ENCODE peak calls at places on chromosome 11, in eight cellular contexts. One of them, this sample, is unnamed.

GRCh38 chr11:80773919-80774318 is 1333.1 kb upstream of the TENM4 start:
- DNase-seq in B cell: no peak
- DNase-seq in GM10248: no peak
- DNase-seq in astrocyte of the cerebellum: no peak
- DNase-seq in AG04450: no peak
- DNase-seq in psoas muscle: no peak
- DNase-seq in AG09319: no peak
- DNase-seq in cardiac fibroblast: no peak
- DNase-seq in this sample: no peak

GRCh38 chr11:33772300-33772699 is 2.0 kb downstream of the FBXO3 start:
- DNase-seq in AG09319: no peak
- DNase-seq in AG04450: no peak
- DNase-seq in B cell: no peak
- DNase-seq in psoas muscle: no peak
- DNase-seq in cardiac fibroblast: no peak
- DNase-seq in astrocyte of the cerebellum: no peak
- DNase-seq in GM10248: no peak
- DNase-seq in this sample: no peak

GRCh38 chr11:33557201-33557600 is 143.4 kb downstream of the C11orf91 start:
- DNase-seq in cardiac fibroblast: peak
- DNase-seq in GM10248: no peak
- DNase-seq in astrocyte of the cerebellum: peak
- DNase-seq in psoas muscle: no peak
- DNase-seq in AG04450: no peak
- DNase-seq in AG09319: peak
- DNase-seq in B cell: no peak
- DNase-seq in this sample: no peak

GRCh38 chr11:534592-535518 is 521 bp downstream of the HRAS start:
- DNase-seq in AG04450: no peak
- DNase-seq in GM10248: no peak
- DNase-seq in astrocyte of the cerebellum: no peak
- DNase-seq in psoas muscle: no peak
- DNase-seq in B cell: no peak
- DNase-seq in AG09319: no peak
- DNase-seq in cardiac fibroblast: peak
- DNase-seq in this sample: peak

GRCh38 chr11:116605543-116605942 is 167.2 kb downstream of the BUD13 start:
- DNase-seq in AG04450: no peak
- DNase-seq in psoas muscle: no peak
- DNase-seq in GM10248: peak
- DNase-seq in cardiac fibroblast: peak
- DNase-seq in astrocyte of the cerebellum: no peak
- DNase-seq in B cell: no peak
- DNase-seq in AG09319: no peak
- DNase-seq in this sample: peak

GRCh38 chr11:14529933-14530332 is 9.7 kb upstream of the PSMA1 start:
- DNase-seq in GM10248: no peak
- DNase-seq in astrocyte of the cerebellum: no peak
- DNase-seq in psoas muscle: no peak
- DNase-seq in cardiac fibroblast: no peak
- DNase-seq in B cell: no peak
- DNase-seq in AG09319: no peak
- DNase-seq in AG04450: no peak
- DNase-seq in this sample: peak

GRCh38 chr11:82969811-82970210 is 68.3 kb downstream of the DDIAS start:
- DNase-seq in AG09319: no peak
- DNase-seq in GM10248: peak
- DNase-seq in cardiac fibroblast: no peak
- DNase-seq in psoas muscle: no peak
- DNase-seq in B cell: no peak
- DNase-seq in astrocyte of the cerebellum: no peak
- DNase-seq in AG04450: no peak
- DNase-seq in this sample: no peak

GRCh38 chr11:78975081-78975480 is 400.4 kb upstream of the NARS2 start:
- DNase-seq in astrocyte of the cerebellum: no peak
- DNase-seq in AG04450: no peak
- DNase-seq in psoas muscle: no peak
- DNase-seq in GM10248: no peak
- DNase-seq in AG09319: no peak
- DNase-seq in cardiac fibroblast: no peak
- DNase-seq in B cell: no peak
- DNase-seq in this sample: no peak

GRCh38 chr11:120704256-120704750 is 192.8 kb downstream of the GRIK4 start:
- DNase-seq in psoas muscle: no peak
- DNase-seq in astrocyte of the cerebellum: no peak
- DNase-seq in AG04450: no peak
- DNase-seq in GM10248: no peak
- DNase-seq in AG09319: no peak
- DNase-seq in B cell: no peak
- DNase-seq in cardiac fibroblast: no peak
- DNase-seq in this sample: no peak

GRCh38 chr11:132033051-132033450 is 662.6 kb downstream of the NTM start:
- DNase-seq in GM10248: no peak
- DNase-seq in astrocyte of the cerebellum: no peak
- DNase-seq in B cell: no peak
- DNase-seq in AG09319: no peak
- DNase-seq in AG04450: no peak
- DNase-seq in cardiac fibroblast: peak
- DNase-seq in psoas muscle: no peak
- DNase-seq in this sample: no peak

GRCh38 chr11:126059238-126059761 is 3.4 kb downstream of the CDON start:
- DNase-seq in AG09319: no peak
- DNase-seq in cardiac fibroblast: peak
- DNase-seq in astrocyte of the cerebellum: no peak
- DNase-seq in psoas muscle: no peak
- DNase-seq in B cell: no peak
- DNase-seq in GM10248: no peak
- DNase-seq in AG04450: no peak
- DNase-seq in this sample: no peak

GRCh38 chr11:117820071-117820470 is 4.5 kb downstream of the FXYD2 start:
- DNase-seq in cardiac fibroblast: no peak
- DNase-seq in GM10248: no peak
- DNase-seq in B cell: no peak
- DNase-seq in astrocyte of the cerebellum: no peak
- DNase-seq in AG09319: no peak
- DNase-seq in AG04450: no peak
- DNase-seq in psoas muscle: no peak
- DNase-seq in this sample: no peak

GRCh38 chr11:109423114-109423859 is 1.3 kb downstream of the C11orf87 start:
- DNase-seq in cardiac fibroblast: peak
- DNase-seq in AG09319: no peak
- DNase-seq in astrocyte of the cerebellum: no peak
- DNase-seq in B cell: no peak
- DNase-seq in psoas muscle: no peak
- DNase-seq in GM10248: peak
- DNase-seq in AG04450: no peak
- DNase-seq in this sample: no peak

GRCh38 chr11:131658952-131659351 is 288.5 kb downstream of the NTM start:
- DNase-seq in AG04450: no peak
- DNase-seq in B cell: no peak
- DNase-seq in AG09319: no peak
- DNase-seq in cardiac fibroblast: no peak
- DNase-seq in psoas muscle: no peak
- DNase-seq in GM10248: peak
- DNase-seq in astrocyte of the cerebellum: no peak
- DNase-seq in this sample: no peak

GRCh38 chr11:134669796-134670195 is 257.8 kb upstream of the B3GAT1 start:
- DNase-seq in B cell: no peak
- DNase-seq in psoas muscle: no peak
- DNase-seq in AG09319: no peak
- DNase-seq in AG04450: no peak
- DNase-seq in GM10248: no peak
- DNase-seq in astrocyte of the cerebellum: no peak
- DNase-seq in cardiac fibroblast: no peak
- DNase-seq in this sample: no peak

GRCh38 chr11:134063991-134064747 is 4.7 kb upstream of the JAM3 start:
- DNase-seq in AG04450: no peak
- DNase-seq in GM10248: no peak
- DNase-seq in astrocyte of the cerebellum: no peak
- DNase-seq in cardiac fibroblast: no peak
- DNase-seq in AG09319: no peak
- DNase-seq in B cell: no peak
- DNase-seq in psoas muscle: no peak
- DNase-seq in this sample: no peak

GRCh38 chr11:64856382-64857227 is 12.2 kb upstream of the CDC42BPG start:
- DNase-seq in cardiac fibroblast: peak
- DNase-seq in GM10248: no peak
- DNase-seq in astrocyte of the cerebellum: no peak
- DNase-seq in AG04450: no peak
- DNase-seq in AG09319: no peak
- DNase-seq in psoas muscle: peak
- DNase-seq in B cell: no peak
- DNase-seq in this sample: peak

GRCh38 chr11:8760896-8761295 is 78.3 kb downstream of the RPL27A start:
- DNase-seq in psoas muscle: no peak
- DNase-seq in AG09319: no peak
- DNase-seq in astrocyte of the cerebellum: no peak
- DNase-seq in GM10248: no peak
- DNase-seq in cardiac fibroblast: peak
- DNase-seq in AG04450: peak
- DNase-seq in B cell: no peak
- DNase-seq in this sample: no peak

GRCh38 chr11:96199563-96200025 is 143.4 kb downstream of the MAML2 start:
- DNase-seq in psoas muscle: no peak
- DNase-seq in AG04450: no peak
- DNase-seq in GM10248: no peak
- DNase-seq in cardiac fibroblast: peak
- DNase-seq in astrocyte of the cerebellum: peak
- DNase-seq in B cell: no peak
- DNase-seq in AG09319: no peak
- DNase-seq in this sample: peak

GRCh38 chr11:46391578-46392420 is at the start of gene CHRM4:
- DNase-seq in AG04450: no peak
- DNase-seq in B cell: no peak
- DNase-seq in GM10248: peak
- DNase-seq in AG09319: no peak
- DNase-seq in astrocyte of the cerebellum: no peak
- DNase-seq in cardiac fibroblast: peak
- DNase-seq in psoas muscle: no peak
- DNase-seq in this sample: peak

GRCh38 chr11:43589601-43590250 is 90.8 kb upstream of the HSD17B12 start:
- DNase-seq in psoas muscle: no peak
- DNase-seq in astrocyte of the cerebellum: no peak
- DNase-seq in GM10248: no peak
- DNase-seq in AG09319: no peak
- DNase-seq in AG04450: no peak
- DNase-seq in B cell: no peak
- DNase-seq in cardiac fibroblast: no peak
- DNase-seq in this sample: no peak

GRCh38 chr11:122655527-122656072 is at the start of gene UBASH3B:
- DNase-seq in GM10248: peak
- DNase-seq in astrocyte of the cerebellum: peak
- DNase-seq in psoas muscle: peak
- DNase-seq in B cell: peak
- DNase-seq in cardiac fibroblast: peak
- DNase-seq in AG04450: no peak
- DNase-seq in AG09319: peak
- DNase-seq in this sample: peak
- TF ChIP-seq CTCF in GM10248: peak
- TF ChIP-seq CTCF in astrocyte of the cerebellum: peak
- TF ChIP-seq CTCF in psoas muscle: peak
- TF ChIP-seq CTCF in B cell: no peak
- TF ChIP-seq CTCF in cardiac fibroblast: no peak
- TF ChIP-seq CTCF in AG04450: no peak
- TF ChIP-seq CTCF in AG09319: no peak
- TF ChIP-seq CTCF in this sample: no peak

DNA sequence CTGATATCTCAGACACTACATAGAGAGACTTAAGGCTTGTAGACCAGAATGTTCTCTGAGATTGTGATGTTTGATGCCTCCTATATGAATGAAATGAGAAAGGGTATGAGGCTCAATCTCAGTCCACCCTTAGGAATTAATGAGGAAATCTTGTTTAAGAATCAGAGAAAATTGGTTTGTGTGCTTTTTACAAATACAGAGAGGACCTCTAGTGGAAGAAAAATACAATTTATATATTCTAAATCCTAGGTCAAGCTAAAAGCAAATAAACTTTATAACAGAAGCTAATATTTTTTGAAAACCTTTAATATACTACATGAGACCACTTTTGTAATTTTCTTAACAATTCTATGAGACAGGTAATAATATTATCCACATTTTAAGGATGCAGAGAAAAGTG is 5.0 kb upstream of the OR52H1 start:
- DNase-seq in AG09319: no peak
- DNase-seq in GM10248: no peak
- DNase-seq in AG04450: no peak
- DNase-seq in cardiac fibroblast: no peak
- DNase-seq in B cell: no peak
- DNase-seq in psoas muscle: no peak
- DNase-seq in astrocyte of the cerebellum: no peak
- DNase-seq in this sample: no peak
- TF ChIP-seq CTCF in AG09319: peak
- TF ChIP-seq CTCF in GM10248: no peak
- TF ChIP-seq CTCF in AG04450: peak
- TF ChIP-seq CTCF in cardiac fibroblast: peak
- TF ChIP-seq CTCF in B cell: no peak
- TF ChIP-seq CTCF in psoas muscle: no peak
- TF ChIP-seq CTCF in astrocyte of the cerebellum: no peak
- TF ChIP-seq CTCF in this sample: no peak

DNA sequence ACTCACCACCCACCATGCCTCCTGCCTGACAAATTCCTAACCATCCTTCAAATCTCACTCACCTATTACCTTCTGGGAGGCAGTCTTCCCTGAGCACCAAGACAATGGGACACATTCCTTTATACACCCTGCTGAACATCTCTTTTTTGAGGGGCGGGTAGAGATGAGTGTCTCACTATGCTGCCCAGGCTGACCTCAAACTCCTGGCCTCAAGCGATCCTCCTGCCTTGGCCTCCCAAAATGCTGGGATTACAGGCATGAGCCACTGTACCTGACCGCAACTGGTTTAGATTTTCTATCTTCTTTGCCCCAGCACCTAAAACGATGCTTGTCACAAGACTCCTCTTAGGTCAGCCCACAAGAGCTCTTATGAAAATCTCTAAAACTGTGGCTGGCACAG is 7.1 kb downstream of the TIMM10 start:
- DNase-seq in B cell: no peak
- DNase-seq in psoas muscle: no peak
- DNase-seq in AG09319: no peak
- DNase-seq in AG04450: no peak
- DNase-seq in astrocyte of the cerebellum: no peak
- DNase-seq in GM10248: no peak
- DNase-seq in cardiac fibroblast: no peak
- DNase-seq in this sample: no peak
- TF ChIP-seq CTCF in B cell: no peak
- TF ChIP-seq CTCF in psoas muscle: no peak
- TF ChIP-seq CTCF in AG09319: no peak
- TF ChIP-seq CTCF in AG04450: no peak
- TF ChIP-seq CTCF in astrocyte of the cerebellum: no peak
- TF ChIP-seq CTCF in GM10248: no peak
- TF ChIP-seq CTCF in cardiac fibroblast: no peak
- TF ChIP-seq CTCF in this sample: no peak

DNA sequence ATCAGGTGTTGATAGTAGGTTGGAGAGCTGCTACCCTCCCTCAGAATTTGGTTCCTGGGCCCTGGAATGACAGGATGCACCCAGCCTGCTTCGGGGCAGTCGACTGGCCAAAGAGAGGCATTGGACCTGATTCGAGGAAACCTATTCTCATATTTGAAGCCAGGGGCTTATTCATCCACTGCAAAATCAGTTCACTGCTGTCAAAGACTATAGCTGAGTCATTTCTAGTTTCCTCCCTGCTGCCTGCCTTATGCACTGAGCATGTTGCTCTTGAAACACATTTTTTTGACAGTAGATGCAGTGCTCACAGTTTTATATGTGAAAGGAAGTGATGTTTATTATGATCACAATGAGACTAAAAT is 565.4 kb downstream of the ETS1 start:
- DNase-seq in GM10248: no peak
- DNase-seq in AG04450: no peak
- DNase-seq in B cell: no peak
- DNase-seq in AG09319: no peak
- DNase-seq in psoas muscle: no peak
- DNase-seq in cardiac fibroblast: peak
- DNase-seq in astrocyte of the cerebellum: no peak
- DNase-seq in this sample: no peak
- TF ChIP-seq CTCF in GM10248: no peak
- TF ChIP-seq CTCF in AG04450: no peak
- TF ChIP-seq CTCF in B cell: no peak
- TF ChIP-seq CTCF in AG09319: no peak
- TF ChIP-seq CTCF in psoas muscle: no peak
- TF ChIP-seq CTCF in cardiac fibroblast: no peak
- TF ChIP-seq CTCF in astrocyte of the cerebellum: no peak
- TF ChIP-seq CTCF in this sample: no peak